ENCODE peak calls at places on chromosome 10, in seven cellular contexts. F is Kasumi-1; W is renal cortical epithelial cell; J is activated CD8-positive, alpha-beta memory T cell treated with anti-CD3 and anti-CD28 coated beads for 24 hours; I is pons; S is epithelial cell of esophagus; N is T47D. H is an unnamed sample.

GRCh38 chr10:131670341-131670740 is 230.5 kb upstream of the PPP2R2D start:
- DNase-seq in W (no peak), S (no peak), F (no peak), I (no peak), J (no peak), N (no peak), H (no peak)

GRCh38 chr10:64345856-64346255 is 824.7 kb downstream of the REEP3 start:
- DNase-seq in W (no peak), J (no peak), F (no peak), N (no peak), I (peak; percentile 43), S (no peak), H (no peak)

GRCh38 chr10:129345763-129346162 is 121.3 kb upstream of the MGMT start:
- DNase-seq in F (no peak), N (no peak), J (no peak), S (no peak), W (no peak), I (no peak), H (no peak)

GRCh38 chr10:25522946-25523608 is 348.3 kb downstream of the GPR158 start:
- DNase-seq in N (peak; percentile 47), F (no peak), S (peak; percentile 70), I (peak; percentile 31), W (peak; percentile 23), J (no peak), H (no peak)

GRCh38 chr10:73432646-73433537 is 469 bp downstream of the MSS51 start:
- DNase-seq in N (no peak), I (no peak), F (no peak), S (no peak), W (peak; percentile 78), J (no peak), H (no peak)

GRCh38 chr10:120336910-120337540 is 120.0 kb upstream of the PLPP4 start:
- DNase-seq in W (peak; percentile 40), S (peak; percentile 60), N (peak; percentile 68), I (peak; percentile 28), F (peak; percentile 76), J (peak; percentile 75), H (no peak)

GRCh38 chr10:118259288-118259906 is 82.7 kb downstream of the FAM204A start:
- DNase-seq in F (peak; percentile 67), I (no peak), S (peak; percentile 63), J (no peak), N (peak; percentile 60), W (peak; percentile 38), H (no peak)

GRCh38 chr10:62632071-62632809 is 172.3 kb upstream of the ADO start:
- DNase-seq in F (peak; percentile 85), I (peak; percentile 76), S (peak; percentile 11), N (no peak), W (no peak), J (peak; percentile 65), H (no peak)

GRCh38 chr10:132373241-132373955 is 23.6 kb upstream of the PWWP2B start:
- DNase-seq in I (no peak), N (no peak), J (no peak), W (no peak), F (no peak), S (no peak), H (no peak)

GRCh38 chr10:83023647-83024046 is 1115.7 kb upstream of the GHITM start:
- DNase-seq in N (peak; percentile 13), S (peak; percentile 49), W (no peak), F (no peak), J (no peak), I (no peak), H (no peak)

GRCh38 chr10:116810895-116811294 is 38.4 kb upstream of the ENO4 start:
- DNase-seq in F (no peak), S (no peak), J (no peak), W (no peak), I (no peak), N (no peak), H (no peak)

H was measured in GM04503.